ENCODE peak calls at places on chromosomes 12 and 14, in seven cellular contexts. Q, K, W, S, X, N and C are unnamed samples.

GRCh38 chr14:91595736-91596135 is 85.6 kb upstream of the PPP4R3A start:
- DNase-seq in Q (no peak), K (no peak), W (no peak), S (no peak), X (no peak), N (no peak), C (no peak)

GRCh38 chr12:63876980-63877379 is 32.5 kb downstream of the SRGAP1 start:
- DNase-seq in Q (no peak), K (no peak), W (no peak), S (no peak), X (no peak), N (no peak), C (no peak)

GRCh38 chr12:115149279-115149678 is 465.3 kb upstream of the TBX3 start:
- DNase-seq in Q (no peak), K (no peak), W (no peak), S (no peak), X (no peak), N (no peak), C (no peak)

GRCh38 chr12:25069221-25069620 is 120.3 kb upstream of the BCAT1 start:
- DNase-seq in Q (no peak), K (no peak), W (no peak), S (no peak), X (no peak), N (no peak), C (no peak)

GRCh38 chr14:45715946-45716345 is 462.9 kb upstream of the MIS18BP1 start:
- DNase-seq in Q (no peak), K (no peak), W (no peak), S (no peak), X (no peak), N (no peak), C (no peak)

GRCh38 chr14:44170554-44170953 is 336.5 kb downstream of the FSCB start:
- DNase-seq in Q (no peak), K (no peak), W (no peak), S (no peak), X (no peak), N (no peak), C (no peak)

GRCh38 chr14:26960049-26960688 is 362.3 kb upstream of the NOVA1 start:
- DNase-seq in Q (no peak), K (no peak), W (no peak), S (peak), X (no peak), N (no peak), C (no peak)

GRCh38 chr14:100317897-100318808 is 5.0 kb upstream of the SLC25A47 start:
- DNase-seq in Q (peak), K (no peak), W (no peak), S (peak), X (peak), N (peak), C (peak)

GRCh38 chr14:68293404-68293803 is 473.8 kb downstream of the RAD51B start:
- DNase-seq in Q (no peak), K (no peak), W (no peak), S (no peak), X (no peak), N (peak), C (no peak)

GRCh38 chr12:98572010-98572409 is 21.5 kb upstream of the SLC25A3 start:
- DNase-seq in Q (no peak), K (no peak), W (no peak), S (no peak), X (no peak), N (no peak), C (no peak)